ENCODE peak calls at places on chromosomes 12 and 14, in five cellular contexts. A, C, V, P and Z are unnamed samples.
A peak's percentile ranks its signal among the peaks of the same experiment; 100 is the strongest.

GRCh38 chr14:69772082-69773017 is 5.4 kb downstream of the SRSF5 start:
- DNase-seq in A (no peak), C (no peak), V (no peak), P (no peak), Z (no peak)

GRCh38 chr14:92440345-92441003 is 73.1 kb upstream of the RIN3 start:
- DNase-seq in A (no peak), C (no peak), V (no peak), P (no peak), Z (no peak)

GRCh38 chr14:41607119-41607785 is 576 bp downstream of the LRFN5 start:
- DNase-seq in A (peak; percentile 41), C (peak; percentile 25), V (no peak), P (peak; percentile 53), Z (no peak)

GRCh38 chr14:64720190-64720589 is 16.0 kb downstream of the PLEKHG3 start:
- DNase-seq in A (peak; percentile 39), C (peak; percentile 64), V (no peak), P (no peak), Z (no peak)

GRCh38 chr12:1920971-1921370 is 2.5 kb upstream of the CACNA2D4 start:
- DNase-seq in A (peak; percentile 79), C (no peak), V (no peak), P (no peak), Z (no peak)

GRCh38 chr14:99413972-99414371 is 66.7 kb downstream of the SETD3 start:
- DNase-seq in A (no peak), C (no peak), V (no peak), P (no peak), Z (no peak)

GRCh38 chr12:89225808-89226368 is 126.4 kb downstream of the DUSP6 start:
- DNase-seq in A (no peak), C (peak; percentile 94), V (no peak), P (peak; percentile 96), Z (no peak)

GRCh38 chr12:65620026-65620425 is 204.3 kb upstream of the HMGA2 start:
- DNase-seq in A (no peak), C (no peak), V (no peak), P (no peak), Z (no peak)

GRCh38 chr14:94174622-94175402 is 690 bp downstream of the PPP4R4 start:
- DNase-seq in A (peak; percentile 66), C (no peak), V (no peak), P (no peak), Z (peak; percentile 24)

GRCh38 chr12:14810167-14810952 is 3.6 kb downstream of the SMCO3 start:
- DNase-seq in A (no peak), C (no peak), V (no peak), P (no peak), Z (no peak)

GRCh38 chr12:94140556-94140955 is 7.8 kb upstream of the PLXNC1 start:
- DNase-seq in A (no peak), C (no peak), V (no peak), P (no peak), Z (peak; percentile 47)

GRCh38 chr14:68386950-68387779 is 405.7 kb downstream of the ZFP36L1 start:
- DNase-seq in A (no peak), C (no peak), V (no peak), P (peak; percentile 81), Z (no peak)

GRCh38 chr12:56629459-56630179 is 507 bp downstream of the BAZ2A start:
- DNase-seq in A (peak; percentile 73), C (no peak), V (no peak), P (peak; percentile 22), Z (no peak)

GRCh38 chr14:105925615-105926414 is 399.4 kb downstream of the TMEM121 start:
- DNase-seq in A (peak; percentile 46), C (no peak), V (peak; percentile 9), P (no peak), Z (peak; percentile 1)

GRCh38 chr12:110656071-110656655 is 32.8 kb downstream of the HVCN1 start:
- DNase-seq in A (no peak), C (no peak), V (no peak), P (no peak), Z (no peak)

GRCh38 chr14:58151264-58151700 is 731 bp downstream of the ARMH4 start:
- DNase-seq in A (no peak), C (no peak), V (no peak), P (peak; percentile 4), Z (no peak)

GRCh38 chr14:103205541-103205906 is 82.3 kb downstream of the TNFAIP2 start:
- DNase-seq in A (no peak), C (no peak), V (no peak), P (peak; percentile 7), Z (no peak)

GRCh38 chr14:46048127-46048526 is 603.5 kb downstream of the RPL10L start:
- DNase-seq in A (no peak), C (no peak), V (no peak), P (no peak), Z (peak; percentile 81)

GRCh38 chr12:118059645-118060275 is 1.2 kb downstream of the WSB2 start:
- DNase-seq in A (no peak), C (no peak), V (no peak), P (no peak), Z (no peak)

GRCh38 chr12:93098077-93098476 is 169.0 kb upstream of the EEA1 start:
- DNase-seq in A (peak; percentile 64), C (peak; percentile 53), V (no peak), P (peak; percentile 40), Z (peak; percentile 63)

GRCh38 chr14:55921516-55921915 is 196.7 kb upstream of the PELI2 start:
- DNase-seq in A (no peak), C (no peak), V (no peak), P (no peak), Z (no peak)

GRCh38 chr12:93378373-93379310 is 917 bp downstream of the NUDT4 start:
- DNase-seq in A (peak; percentile 74), C (peak; percentile 27), V (no peak), P (peak; percentile 66), Z (peak; percentile 52)